ENCODE peak calls at places on chromosomes 16 and 17, in four cellular contexts. M is IMR-90, X is HCT116, K is prostate gland. Z is an unnamed sample.
A peak's percentile ranks its signal among the peaks of the same experiment; 100 is the strongest.

GRCh38 chr16:66569131-66569530 is 2.9 kb downstream of the CMTM1 start:
- DNase-seq in M (peak; percentile 87), X (no peak), K (no peak), Z (no peak)

GRCh38 chr17:12528036-12528435 is 137.7 kb upstream of the MYOCD start:
- DNase-seq in M (no peak), X (no peak), K (no peak), Z (no peak)

GRCh38 chr16:46731691-46732555 is 16.2 kb downstream of the MYLK3 start:
- DNase-seq in M (no peak), X (no peak), K (no peak), Z (no peak)

GRCh38 chr17:67717192-67717623 is 528 bp upstream of the NOL11 start:
- DNase-seq in M (no peak), X (peak; percentile 6), K (peak; percentile 9), Z (no peak)

GRCh38 chr17:49996495-49997255 is 1.7 kb upstream of the DLX3 start:
- DNase-seq in M (peak; percentile 12), X (no peak), K (peak; percentile 33), Z (peak; percentile 56)

GRCh38 chr17:63419949-63420867 is 25.9 kb downstream of the CYB561 start:
- DNase-seq in M (no peak), X (no peak), K (no peak), Z (no peak)

GRCh38 chr17:61492759-61493526 is 40.7 kb downstream of the TBX4 start:
- DNase-seq in M (peak; percentile 56), X (no peak), K (no peak), Z (no peak)

GRCh38 chr17:68512967-68513474 is 791 bp downstream of the PRKAR1A start:
- DNase-seq in M (peak; percentile 43), X (no peak), K (no peak), Z (no peak)

GRCh38 chr16:46830417-46830901 is 521 bp downstream of the C16orf87 start:
- DNase-seq in M (no peak), X (no peak), K (peak; percentile 24), Z (no peak)

GRCh38 chr16:5024632-5025031 is 9.1 kb downstream of the NAGPA start:
- DNase-seq in M (no peak), X (peak; percentile 24), K (peak; percentile 16), Z (no peak)

GRCh38 chr17:45277216-45277849 is 15.4 kb upstream of the SPATA32 start:
- DNase-seq in M (peak; percentile 91), X (peak; percentile 90), K (peak; percentile 93), Z (peak; percentile 93)

GRCh38 chr17:30239089-30239462 is 3.6 kb upstream of the SLC6A4 start:
- DNase-seq in M (no peak), X (no peak), K (no peak), Z (no peak)

GRCh38 chr16:81600275-81600674 is 155.7 kb downstream of the CMIP start:
- DNase-seq in M (peak; percentile 62), X (no peak), K (peak; percentile 46), Z (no peak)

GRCh38 chr17:73973881-73974409 is 229.5 kb upstream of the RPL38 start:
- DNase-seq in M (no peak), X (no peak), K (no peak), Z (no peak)

GRCh38 chr17:32261937-32262510 is 3.6 kb upstream of the RHBDL3 start:
- DNase-seq in M (no peak), X (no peak), K (no peak), Z (no peak)

GRCh38 chr17:80007009-80007752 is 28.5 kb downstream of the TBC1D16 start:
- DNase-seq in M (no peak), X (no peak), K (no peak), Z (no peak)

GRCh38 chr16:22321340-22322001 is 24.3 kb downstream of the POLR3E start:
- DNase-seq in M (peak; percentile 70), X (peak; percentile 24), K (peak; percentile 77), Z (peak; percentile 49)

GRCh38 chr16:24976061-24976779 is 38.9 kb downstream of the ARHGAP17 start:
- DNase-seq in M (no peak), X (no peak), K (no peak), Z (no peak)

GRCh38 chr17:74042744-74043486 is 160.6 kb upstream of the RPL38 start:
- DNase-seq in M (peak; percentile 33), X (peak; percentile 91), K (peak; percentile 49), Z (no peak)

GRCh38 chr16:46883353-46883689 is 841 bp upstream of the GPT2 start:
- DNase-seq in M (no peak), X (no peak), K (peak; percentile 42), Z (no peak)

GRCh38 chr16:63697736-63698135 is 1424.1 kb downstream of the CDH11 start:
- DNase-seq in M (no peak), X (no peak), K (no peak), Z (no peak)

GRCh38 chr16:12323007-12323699 is 346.6 kb downstream of the SNX29 start:
- DNase-seq in M (no peak), X (no peak), K (no peak), Z (no peak)

GRCh38 chr16:72832640-72833039 is 215.3 kb downstream of the ZFHX3 start:
- DNase-seq in M (peak; percentile 70), X (no peak), K (peak; percentile 79), Z (peak; percentile 79)

GRCh38 chr17:36717088-36717487 is 115.7 kb downstream of the MRM1 start:
- DNase-seq in M (no peak), X (no peak), K (no peak), Z (no peak)

GRCh38 chr17:6605142-6605541 is 35.4 kb downstream of the KIAA0753 start:
- DNase-seq in M (no peak), X (no peak), K (no peak), Z (no peak)
- H3K36me3 ChIP-seq in M (peaks cover 45% of the 10 kb centered on the region), X (peaks cover 47% of the 10 kb centered on the region), K (no peaks in the 10 kb centered on the region), Z (peaks cover 39% of the 10 kb centered on the region)

DNA sequence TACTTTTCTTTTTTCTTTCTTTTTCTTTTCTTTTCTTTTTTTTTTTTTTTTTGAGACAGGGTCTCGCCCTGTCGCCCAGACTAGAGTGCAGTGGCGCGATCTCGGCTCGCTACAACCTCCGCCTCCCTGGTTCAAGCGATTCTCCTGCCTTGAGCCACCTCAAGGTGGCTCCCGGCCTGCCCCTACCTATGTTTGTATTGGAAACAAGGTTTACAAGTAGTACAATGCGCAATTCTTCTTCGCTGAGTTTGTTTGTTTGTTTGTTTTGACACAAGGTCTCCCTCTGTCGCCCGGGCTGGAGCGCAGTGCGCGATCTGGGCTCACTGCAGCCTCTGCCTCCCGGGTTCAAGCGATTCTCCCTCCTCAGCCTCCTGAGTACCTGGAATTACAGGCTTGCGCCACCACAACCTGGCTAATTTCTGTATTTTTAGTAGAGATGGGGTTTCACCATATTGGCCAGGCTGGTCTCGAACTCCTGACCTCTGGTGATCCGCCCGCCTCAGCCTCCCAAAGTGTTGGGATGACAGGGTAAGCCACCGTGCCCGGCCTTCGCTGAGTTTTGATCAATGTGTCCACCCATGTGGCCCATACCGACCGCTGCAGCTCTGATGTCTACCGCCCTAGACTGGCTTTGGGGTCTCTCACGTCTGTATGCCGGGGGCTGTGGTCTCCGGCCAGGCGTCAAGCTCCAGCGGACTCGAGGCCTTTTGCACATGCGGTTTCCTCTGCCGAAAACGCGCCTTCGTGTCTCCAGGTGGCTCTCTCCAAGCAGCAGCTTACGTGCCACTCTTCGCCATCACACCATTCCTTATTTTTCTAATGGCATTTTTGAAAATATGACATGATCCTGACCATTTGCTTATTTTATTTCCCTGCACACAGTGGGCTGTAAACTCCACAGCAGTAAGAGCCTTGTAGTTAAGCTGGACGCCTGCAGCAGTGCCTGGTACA is 1.1 kb upstream of the YBX2 start:
- DNase-seq in M (no peak), X (no peak), K (no peak), Z (no peak)
- H3K4me3 ChIP-seq in M (no peak overlapping the region), X (no peak overlapping the region), K (peak overlapping the region; percentile 3), Z (no peak overlapping the region)

GRCh38 chr17:55286681-55287589 is 22.2 kb downstream of the HLF start:
- DNase-seq in M (peak; percentile 42), X (peak; percentile 54), K (no peak), Z (no peak)

GRCh38 chr17:55284944-55285339 is 20.2 kb downstream of the HLF start:
- DNase-seq in M (no peak), X (no peak), K (no peak), Z (no peak)

GRCh38 chr17:55283256-55283965 is 18.7 kb downstream of the HLF start:
- DNase-seq in M (no peak), X (no peak), K (no peak), Z (no peak)

GRCh38 chr17:55284001-55284884 is 19.5 kb downstream of the HLF start:
- DNase-seq in M (no peak), X (no peak), K (no peak), Z (peak; percentile 85)

GRCh38 chr17:55285340-55286301 is 20.9 kb downstream of the HLF start:
- DNase-seq in M (peak; percentile 68), X (no peak), K (peak; percentile 94), Z (peak; percentile 91)
- H3K4me1 ChIP-seq in M (peaks cover 5% of the 10 kb centered on the region), X (peaks cover 24% of the 10 kb centered on the region), K (peaks cover 5% of the 10 kb centered on the region), Z (peaks cover 14% of the 10 kb centered on the region)

DNA sequence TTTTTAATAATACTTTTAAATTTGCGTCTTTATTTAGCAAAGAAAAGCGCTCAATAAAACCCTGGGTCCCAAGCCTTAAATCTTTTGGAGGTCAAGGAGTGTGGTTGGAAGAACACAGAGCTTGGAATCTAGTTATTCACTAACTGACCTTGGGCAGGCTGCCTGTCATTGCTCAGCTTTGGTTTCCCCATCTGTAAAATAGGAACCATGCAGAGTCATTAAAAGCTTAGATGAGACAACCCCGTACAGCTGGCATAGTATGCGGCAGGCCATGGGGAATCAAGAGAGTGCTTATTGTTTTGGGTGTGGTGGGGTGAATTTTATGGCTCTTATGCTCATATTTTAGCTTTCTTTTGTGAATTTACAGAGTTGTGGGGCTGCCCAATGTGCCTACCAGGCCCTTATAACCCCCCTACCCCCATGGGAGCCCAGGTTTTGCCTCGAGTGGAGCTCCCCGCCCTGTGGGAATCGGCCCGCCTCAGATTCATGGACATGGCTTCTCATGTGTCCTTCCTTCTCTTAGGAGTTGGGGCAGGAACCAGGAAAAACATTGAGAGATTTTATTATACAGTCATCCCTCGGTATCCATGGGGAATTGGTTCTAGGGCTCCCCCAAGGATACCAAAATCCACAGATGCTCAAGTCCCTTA is 113.5 kb downstream of the CLEC16A start:
- DNase-seq in M (no peak), X (no peak), K (no peak), Z (no peak)
- H3K36me3 ChIP-seq in M (peaks cover 29% of the 10 kb centered on the region), X (no peaks in the 10 kb centered on the region), K (peaks cover 9% of the 10 kb centered on the region), Z (no peaks in the 10 kb centered on the region)

GRCh38 chr16:30090607-30091332 is 954 bp downstream of the TBX6 start:
- DNase-seq in M (no peak), X (no peak), K (no peak), Z (no peak)
- H3K4me3 ChIP-seq in M (no peak overlapping the region), X (peak overlapping the region; percentile 62), K (no peak overlapping the region), Z (no peak overlapping the region)

GRCh38 chr17:17108681-17109049 is 66.4 kb downstream of the MPRIP start:
- DNase-seq in M (no peak), X (no peak), K (peak; percentile 55), Z (peak; percentile 58)

GRCh38 chr17:17105976-17106375 is 63.7 kb downstream of the MPRIP start:
- DNase-seq in M (no peak), X (no peak), K (no peak), Z (no peak)

GRCh38 chr17:17106716-17107115 is 64.5 kb downstream of the MPRIP start:
- DNase-seq in M (peak; percentile 18), X (no peak), K (no peak), Z (no peak)

GRCh38 chr17:17107891-17108680 is 65.8 kb downstream of the MPRIP start:
- DNase-seq in M (no peak), X (no peak), K (no peak), Z (peak; percentile 46)

GRCh38 chr17:17107281-17107680 is 65.0 kb downstream of the MPRIP start:
- DNase-seq in M (no peak), X (no peak), K (no peak), Z (no peak)
- H3K4me1 ChIP-seq in M (peaks cover 30% of the 10 kb centered on the region), X (peaks cover 37% of the 10 kb centered on the region), K (peaks cover 22% of the 10 kb centered on the region), Z (peaks cover 21% of the 10 kb centered on the region)

GRCh38 chr16:68070249-68070725 is 14.9 kb upstream of the NFATC3 start:
- DNase-seq in M (no peak), X (no peak), K (no peak), Z (no peak)
- H3K36me3 ChIP-seq in M (peaks cover 38% of the 10 kb centered on the region), X (peaks cover 16% of the 10 kb centered on the region), K (no peaks in the 10 kb centered on the region), Z (peaks cover 29% of the 10 kb centered on the region)

Z was measured in lung.